ENCODE peak calls at places on chromosomes 6 and 20, in four cellular contexts. O is Peyer's patch, Y is lung, W is AG04450. T is an unnamed sample.
A peak's percentile ranks its signal among the peaks of the same experiment; 100 is the strongest.

GRCh38 chr6:33971580-33971979 is 167.8 kb upstream of the MLN start:
- DNase-seq in W (no peak), O (no peak), Y (no peak), T (no peak)

GRCh38 chr6:138673317-138674014 is 100.1 kb upstream of the CCDC28A start:
- DNase-seq in W (no peak), O (no peak), Y (no peak), T (no peak)

GRCh38 chr6:28940294-28940858 is 16.6 kb upstream of the TRIM27 start:
- DNase-seq in O (peak; percentile 63), W (no peak), Y (peak; percentile 48), T (no peak)

GRCh38 chr6:9848094-9848493 is 566.8 kb downstream of the TFAP2A start:
- DNase-seq in O (no peak), Y (no peak), W (no peak), T (no peak)

GRCh38 chr6:20658053-20658452 is 123.8 kb downstream of the CDKAL1 start:
- DNase-seq in O (no peak), W (no peak), Y (no peak), T (no peak)

GRCh38 chr20:11234181-11234969 is 560.6 kb upstream of the JAG1 start:
- DNase-seq in W (no peak), O (no peak), Y (no peak), T (no peak)

GRCh38 chr6:79646006-79646405 is 14.9 kb downstream of the SH3BGRL2 start:
- DNase-seq in W (no peak), Y (no peak), O (no peak), T (no peak)

GRCh38 chr6:154500769-154501171 is 9.7 kb downstream of the CNKSR3 start:
- DNase-seq in Y (no peak), O (no peak), W (no peak), T (no peak)

GRCh38 chr6:150537481-150537880 is 62.2 kb upstream of the PLEKHG1 start:
- DNase-seq in Y (no peak), O (no peak), W (no peak), T (no peak)

GRCh38 chr6:110196874-110197273 is 16.6 kb downstream of the CDC40 start:
- DNase-seq in Y (no peak), O (no peak), W (no peak), T (no peak)

GRCh38 chr6:43708857-43709653 is 21.5 kb upstream of the MRPS18A start:
- DNase-seq in W (peak; percentile 57), Y (peak; percentile 51), O (no peak), T (peak; percentile 21)

GRCh38 chr6:143449731-143450452 is 603 bp downstream of the ADAT2 start:
- DNase-seq in Y (no peak), O (peak; percentile 53), W (no peak), T (no peak)

GRCh38 chr6:87661016-87661415 is 41.0 kb downstream of the AKIRIN2 start:
- DNase-seq in W (no peak), Y (no peak), O (no peak), T (no peak)

GRCh38 chr6:111427341-111428116 is 55.5 kb downstream of the REV3L start:
- DNase-seq in O (no peak), W (peak; percentile 11), Y (no peak), T (peak; percentile 38)

GRCh38 chr6:28336284-28337024 is 506 bp upstream of the ZSCAN31 start:
- DNase-seq in O (peak; percentile 57), W (no peak), Y (no peak), T (peak; percentile 65)

GRCh38 chr20:11001767-11002540 is 328.2 kb upstream of the JAG1 start:
- DNase-seq in W (no peak), O (no peak), Y (no peak), T (peak; percentile 95)

GRCh38 chr6:154292855-154293519 is 63.6 kb downstream of the IPCEF1 start:
- DNase-seq in Y (no peak), O (no peak), W (peak; percentile 68), T (peak; percentile 64)

GRCh38 chr6:102485480-102485879 is 1092.0 kb downstream of the GRIK2 start:
- DNase-seq in W (no peak), O (no peak), Y (no peak), T (no peak)

GRCh38 chr6:32980488-32981038 is 12.2 kb downstream of the BRD2 start:
- DNase-seq in O (no peak), Y (no peak), W (no peak), T (no peak)

GRCh38 chr6:83708970-83709747 is at the start of gene SNAP91:
- DNase-seq in O (no peak), Y (no peak), W (no peak), T (no peak)
- H3K27me3 ChIP-seq in O (no peaks in the 10 kb centered on the region), Y (peaks cover 17% of the 10 kb centered on the region), W (peaks cover 34% of the 10 kb centered on the region), T (peaks cover 34% of the 10 kb centered on the region)

GRCh38 chr20:61349447-61350165 is 97.5 kb downstream of the CDH4 start:
- DNase-seq in W (no peak), Y (no peak), O (no peak), T (no peak)

GRCh38 chr20:61353261-61353995 is 101.4 kb downstream of the CDH4 start:
- DNase-seq in O (no peak), W (no peak), Y (no peak), T (peak; percentile 48)

GRCh38 chr20:61353996-61354390 is 101.9 kb downstream of the CDH4 start:
- DNase-seq in W (no peak), Y (no peak), O (no peak), T (no peak)

GRCh38 chr20:61352381-61353260 is 100.6 kb downstream of the CDH4 start:
- DNase-seq in O (no peak), W (no peak), Y (no peak), T (no peak)

DNA sequence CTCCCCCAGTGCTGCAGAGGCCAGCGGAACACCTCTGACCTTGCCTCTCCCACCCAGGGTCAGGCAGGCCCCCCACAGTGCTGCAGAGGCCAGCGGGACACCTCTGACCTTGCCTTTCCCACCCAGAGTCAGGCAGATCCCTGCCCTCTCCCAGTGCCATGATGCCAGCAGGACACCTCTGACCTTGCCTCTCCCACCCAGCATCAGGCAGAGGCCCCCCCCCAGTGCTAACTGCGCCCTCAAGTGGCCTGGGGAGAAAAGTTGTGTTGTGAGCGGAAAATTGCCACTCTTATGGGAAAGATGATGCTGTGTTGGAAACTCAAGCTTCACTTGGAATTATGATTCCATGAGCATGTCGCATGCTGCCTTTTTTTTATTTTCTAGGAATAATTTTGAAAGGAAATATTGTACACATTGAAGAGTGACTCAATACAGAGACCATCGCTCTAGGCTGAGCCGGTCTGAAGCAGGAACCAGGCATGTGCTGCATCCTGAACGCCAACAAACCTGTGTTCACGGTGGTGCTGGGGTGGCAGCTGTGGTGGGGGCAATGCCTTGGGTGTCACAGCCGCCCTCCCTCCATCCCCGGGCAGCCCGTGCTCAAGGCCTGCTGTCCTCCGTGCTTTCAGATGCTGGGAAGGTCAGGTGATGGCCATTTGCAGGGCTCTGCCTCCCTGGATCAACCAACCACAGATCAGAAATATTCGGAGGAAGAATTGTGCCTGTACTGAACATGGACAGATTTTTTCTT is 98.6 kb downstream of the CDH4 start:
- DNase-seq in O (no peak), W (no peak), Y (no peak), T (no peak)
- TF ChIP-seq CTCF in O (no peak), W (no peak), Y (no peak), T (peak; percentile 11)

GRCh38 chr20:36847009-36847709 is 28.8 kb upstream of the TLDC2 start:
- DNase-seq in Y (no peak), W (peak; percentile 52), O (peak; percentile 75), T (no peak)

GRCh38 chr20:36847710-36848040 is 28.3 kb upstream of the TLDC2 start:
- DNase-seq in Y (no peak), O (no peak), W (no peak), T (no peak)

GRCh38 chr20:36848078-36848660 is 27.8 kb upstream of the TLDC2 start:
- DNase-seq in W (peak; percentile 83), O (peak; percentile 63), Y (no peak), T (no peak)

GRCh38 chr20:36849333-36850065 is 26.4 kb upstream of the TLDC2 start:
- DNase-seq in W (no peak), Y (no peak), O (no peak), T (no peak)

DNA sequence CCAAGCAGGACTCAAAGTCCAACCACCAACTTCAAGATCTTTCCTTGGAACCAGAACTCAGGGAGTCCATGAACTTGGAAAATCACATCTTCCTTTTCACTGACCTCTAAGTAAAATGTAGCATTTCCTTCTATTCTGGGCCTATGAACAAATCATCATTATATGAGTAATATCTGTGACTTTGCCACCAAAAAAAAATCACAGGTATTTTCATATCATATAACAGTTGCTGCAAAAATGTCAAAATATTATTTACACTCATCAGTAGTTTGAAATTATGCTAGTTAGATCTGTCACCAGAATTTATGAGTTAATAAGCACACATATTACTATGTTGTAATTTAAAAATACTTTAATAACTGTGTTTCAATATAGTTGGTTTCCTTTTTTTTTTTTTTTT is 27.3 kb upstream of the TLDC2 start:
- DNase-seq in W (no peak), Y (no peak), O (no peak), T (no peak)
- H3K4me3 ChIP-seq in W (no peak overlapping the region), Y (no peak overlapping the region), O (no peak overlapping the region), T (no peak overlapping the region)

DNA sequence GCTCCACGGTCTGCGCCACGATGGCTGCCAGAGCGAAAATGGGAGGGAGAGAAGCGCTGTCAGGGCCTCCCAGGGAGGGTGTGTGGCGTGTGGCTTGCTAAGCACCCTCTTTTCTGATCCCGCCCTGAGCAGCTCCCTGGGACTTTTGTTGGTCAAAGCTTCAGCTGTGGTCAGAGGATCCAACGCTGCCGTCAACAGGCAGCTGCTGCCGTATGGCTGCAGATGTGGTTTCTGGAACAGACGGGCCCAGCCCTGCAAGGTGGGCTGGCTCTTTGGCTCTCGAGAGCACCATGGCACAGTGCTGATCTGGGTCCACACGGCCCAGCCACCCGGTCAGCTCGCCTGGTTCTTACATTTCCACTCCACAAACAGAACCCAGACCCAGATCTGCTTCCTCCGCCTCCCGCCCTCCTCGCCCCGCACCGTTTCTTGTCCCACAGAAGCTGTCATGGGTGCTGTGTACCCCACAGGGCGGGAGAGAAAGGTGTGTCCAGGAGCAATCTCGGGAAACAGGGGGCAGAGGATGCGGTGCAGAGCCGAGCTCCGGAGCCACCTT is 86.0 kb upstream of the BHLHE23 start:
- DNase-seq in Y (no peak), W (no peak), O (peak; percentile 17), T (no peak)
- H3K27me3 ChIP-seq in Y (peaks cover 5% of the 10 kb centered on the region), W (peaks cover 33% of the 10 kb centered on the region), O (no peaks in the 10 kb centered on the region), T (peaks cover 29% of the 10 kb centered on the region)

DNA sequence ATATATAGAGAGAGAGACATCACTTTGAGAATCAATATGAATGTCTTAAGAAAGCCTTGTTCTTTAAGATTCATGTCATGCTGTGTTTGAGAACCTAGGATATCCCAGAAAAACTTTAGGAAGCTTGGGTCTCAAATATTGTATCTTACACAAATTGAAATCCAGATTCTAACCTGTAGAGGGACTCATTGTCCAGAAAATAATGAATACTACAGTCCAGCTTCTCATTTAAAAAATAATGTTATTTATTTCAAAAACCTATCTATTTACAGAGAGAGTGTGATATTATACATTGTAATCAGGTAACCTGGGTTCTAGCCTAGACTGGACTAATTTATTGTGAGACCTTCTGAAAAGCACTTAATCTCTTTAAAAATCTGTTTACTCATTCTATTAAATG is 4.2 kb downstream of the RFX6 start:
- DNase-seq in Y (no peak), W (no peak), O (no peak), T (no peak)
- TF ChIP-seq CTCF in Y (no peak), W (peak; percentile 4), O (peak; percentile 22), T (no peak)

DNA sequence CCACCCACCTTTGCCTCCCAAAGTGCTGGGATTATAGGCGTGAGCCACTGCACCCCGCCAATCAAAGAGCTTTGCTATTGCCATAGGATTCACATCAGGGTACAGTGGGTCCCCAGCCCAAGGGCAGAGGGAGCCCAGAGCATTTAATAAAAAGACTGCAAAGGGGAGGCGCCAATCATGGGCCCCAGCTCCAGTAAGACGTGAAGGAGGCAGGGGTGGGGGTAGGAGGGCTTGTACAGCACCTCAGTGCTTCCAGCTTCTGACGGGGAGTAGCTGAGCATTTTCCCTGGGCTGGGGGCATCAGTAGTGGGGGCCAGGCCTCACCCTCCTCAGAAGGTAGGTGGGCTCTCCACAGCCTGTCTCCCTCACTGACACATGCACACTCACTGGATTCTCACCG is 1.5 kb downstream of the ADA start:
- DNase-seq in W (no peak), Y (no peak), O (no peak), T (no peak)
- H3K4me3 ChIP-seq in W (no peak overlapping the region), Y (no peak overlapping the region), O (no peak overlapping the region), T (no peak overlapping the region)